ENCODE peak calls at places on chromosomes 1 and 21, in ten cellular contexts. One of them, this sample, is unnamed.

GRCh38 chr1:208834346-208835081 is 590.3 kb upstream of the PLXNA2 start:
- DNase-seq in astrocyte of the spinal cord: peak; percentile 19
- DNase-seq in activated effector memory CD4-positive, alpha-beta T cell treated with Interleukin-2 at 50 U/mL for 16 hours: no peak
- DNase-seq in posterior cingulate gyrus: no peak
- DNase-seq in GM03348: peak; percentile 34
- DNase-seq in colonic mucosa: no peak
- DNase-seq in fibroblast of pulmonary artery: peak; percentile 30
- DNase-seq in GM13977: no peak
- DNase-seq in NCI-H2029 treated with DMSO at 0.1 percent for 48 hours: no peak
- DNase-seq in HT1080: no peak
- DNase-seq in this sample: no peak

GRCh38 chr21:42534361-42534900 is 20.8 kb downstream of the SLC37A1 start:
- DNase-seq in astrocyte of the spinal cord: no peak
- DNase-seq in activated effector memory CD4-positive, alpha-beta T cell treated with Interleukin-2 at 50 U/mL for 16 hours: no peak
- DNase-seq in posterior cingulate gyrus: no peak
- DNase-seq in GM03348: no peak
- DNase-seq in colonic mucosa: no peak
- DNase-seq in fibroblast of pulmonary artery: no peak
- DNase-seq in GM13977: no peak
- DNase-seq in NCI-H2029 treated with DMSO at 0.1 percent for 48 hours: no peak
- DNase-seq in HT1080: peak; percentile 30
- DNase-seq in this sample: no peak

GRCh38 chr1:110554871-110555801 is 36.2 kb upstream of the KCNA10 start:
- DNase-seq in astrocyte of the spinal cord: no peak
- DNase-seq in activated effector memory CD4-positive, alpha-beta T cell treated with Interleukin-2 at 50 U/mL for 16 hours: peak; percentile 38
- DNase-seq in posterior cingulate gyrus: peak; percentile 68
- DNase-seq in GM03348: peak; percentile 68
- DNase-seq in colonic mucosa: peak; percentile 19
- DNase-seq in fibroblast of pulmonary artery: peak; percentile 26
- DNase-seq in GM13977: peak; percentile 76
- DNase-seq in NCI-H2029 treated with DMSO at 0.1 percent for 48 hours: no peak
- DNase-seq in HT1080: no peak
- DNase-seq in this sample: no peak

GRCh38 chr1:182897696-182898095 is 55.3 kb downstream of the SHCBP1L start:
- DNase-seq in astrocyte of the spinal cord: no peak
- DNase-seq in activated effector memory CD4-positive, alpha-beta T cell treated with Interleukin-2 at 50 U/mL for 16 hours: no peak
- DNase-seq in posterior cingulate gyrus: no peak
- DNase-seq in GM03348: no peak
- DNase-seq in colonic mucosa: no peak
- DNase-seq in fibroblast of pulmonary artery: no peak
- DNase-seq in GM13977: no peak
- DNase-seq in NCI-H2029 treated with DMSO at 0.1 percent for 48 hours: no peak
- DNase-seq in HT1080: no peak
- DNase-seq in this sample: no peak

GRCh38 chr1:230350208-230350921 is 75.8 kb downstream of the PGBD5 start:
- DNase-seq in astrocyte of the spinal cord: no peak
- DNase-seq in activated effector memory CD4-positive, alpha-beta T cell treated with Interleukin-2 at 50 U/mL for 16 hours: no peak
- DNase-seq in posterior cingulate gyrus: no peak
- DNase-seq in GM03348: peak; percentile 45
- DNase-seq in colonic mucosa: no peak
- DNase-seq in fibroblast of pulmonary artery: no peak
- DNase-seq in GM13977: no peak
- DNase-seq in NCI-H2029 treated with DMSO at 0.1 percent for 48 hours: no peak
- DNase-seq in HT1080: peak; percentile 69
- DNase-seq in this sample: no peak

GRCh38 chr1:73106931-73107330 is 824.6 kb upstream of the NEGR1 start:
- DNase-seq in astrocyte of the spinal cord: no peak
- DNase-seq in activated effector memory CD4-positive, alpha-beta T cell treated with Interleukin-2 at 50 U/mL for 16 hours: no peak
- DNase-seq in posterior cingulate gyrus: no peak
- DNase-seq in GM03348: no peak
- DNase-seq in colonic mucosa: no peak
- DNase-seq in fibroblast of pulmonary artery: no peak
- DNase-seq in GM13977: no peak
- DNase-seq in NCI-H2029 treated with DMSO at 0.1 percent for 48 hours: no peak
- DNase-seq in HT1080: no peak
- DNase-seq in this sample: no peak

GRCh38 chr1:244989813-244990212 is 125.5 kb upstream of the HNRNPU start:
- DNase-seq in astrocyte of the spinal cord: peak; percentile 17
- DNase-seq in activated effector memory CD4-positive, alpha-beta T cell treated with Interleukin-2 at 50 U/mL for 16 hours: no peak
- DNase-seq in posterior cingulate gyrus: no peak
- DNase-seq in GM03348: peak; percentile 21
- DNase-seq in colonic mucosa: no peak
- DNase-seq in fibroblast of pulmonary artery: peak; percentile 50
- DNase-seq in GM13977: no peak
- DNase-seq in NCI-H2029 treated with DMSO at 0.1 percent for 48 hours: no peak
- DNase-seq in HT1080: peak; percentile 48
- DNase-seq in this sample: no peak

GRCh38 chr1:161226759-161227158 is 899 bp downstream of the TOMM40L start:
- DNase-seq in astrocyte of the spinal cord: no peak
- DNase-seq in activated effector memory CD4-positive, alpha-beta T cell treated with Interleukin-2 at 50 U/mL for 16 hours: no peak
- DNase-seq in posterior cingulate gyrus: no peak
- DNase-seq in GM03348: no peak
- DNase-seq in colonic mucosa: no peak
- DNase-seq in fibroblast of pulmonary artery: no peak
- DNase-seq in GM13977: no peak
- DNase-seq in NCI-H2029 treated with DMSO at 0.1 percent for 48 hours: no peak
- DNase-seq in HT1080: no peak
- DNase-seq in this sample: no peak

GRCh38 chr1:24288479-24288878 is 30.7 kb upstream of the GRHL3 start:
- DNase-seq in astrocyte of the spinal cord: no peak
- DNase-seq in activated effector memory CD4-positive, alpha-beta T cell treated with Interleukin-2 at 50 U/mL for 16 hours: no peak
- DNase-seq in posterior cingulate gyrus: no peak
- DNase-seq in GM03348: no peak
- DNase-seq in colonic mucosa: no peak
- DNase-seq in fibroblast of pulmonary artery: no peak
- DNase-seq in GM13977: no peak
- DNase-seq in NCI-H2029 treated with DMSO at 0.1 percent for 48 hours: no peak
- DNase-seq in HT1080: no peak
- DNase-seq in this sample: no peak

GRCh38 chr1:224273651-224274050 is 56.3 kb downstream of the NVL start:
- DNase-seq in astrocyte of the spinal cord: peak; percentile 61
- DNase-seq in activated effector memory CD4-positive, alpha-beta T cell treated with Interleukin-2 at 50 U/mL for 16 hours: no peak
- DNase-seq in posterior cingulate gyrus: no peak
- DNase-seq in GM03348: no peak
- DNase-seq in colonic mucosa: peak; percentile 52
- DNase-seq in fibroblast of pulmonary artery: peak; percentile 77
- DNase-seq in GM13977: no peak
- DNase-seq in NCI-H2029 treated with DMSO at 0.1 percent for 48 hours: no peak
- DNase-seq in HT1080: peak; percentile 44
- DNase-seq in this sample: no peak

GRCh38 chr1:7478797-7479499 is 292.1 kb upstream of the VAMP3 start:
- DNase-seq in astrocyte of the spinal cord: peak; percentile 88
- DNase-seq in activated effector memory CD4-positive, alpha-beta T cell treated with Interleukin-2 at 50 U/mL for 16 hours: no peak
- DNase-seq in posterior cingulate gyrus: no peak
- DNase-seq in GM03348: peak; percentile 66
- DNase-seq in colonic mucosa: peak; percentile 69
- DNase-seq in fibroblast of pulmonary artery: peak; percentile 93
- DNase-seq in GM13977: peak; percentile 61
- DNase-seq in NCI-H2029 treated with DMSO at 0.1 percent for 48 hours: no peak
- DNase-seq in HT1080: no peak
- DNase-seq in this sample: no peak

GRCh38 chr1:211133393-211133840 is 531 bp downstream of the KCNH1 start:
- DNase-seq in astrocyte of the spinal cord: peak; percentile 18
- DNase-seq in activated effector memory CD4-positive, alpha-beta T cell treated with Interleukin-2 at 50 U/mL for 16 hours: no peak
- DNase-seq in posterior cingulate gyrus: peak; percentile 42
- DNase-seq in GM03348: peak; percentile 36
- DNase-seq in colonic mucosa: no peak
- DNase-seq in fibroblast of pulmonary artery: no peak
- DNase-seq in GM13977: no peak
- DNase-seq in NCI-H2029 treated with DMSO at 0.1 percent for 48 hours: no peak
- DNase-seq in HT1080: peak; percentile 28
- DNase-seq in this sample: no peak

GRCh38 chr1:119470958-119471357 is 36.1 kb upstream of the HSD3B1 start:
- DNase-seq in astrocyte of the spinal cord: no peak
- DNase-seq in activated effector memory CD4-positive, alpha-beta T cell treated with Interleukin-2 at 50 U/mL for 16 hours: no peak
- DNase-seq in posterior cingulate gyrus: no peak
- DNase-seq in GM03348: no peak
- DNase-seq in colonic mucosa: no peak
- DNase-seq in fibroblast of pulmonary artery: no peak
- DNase-seq in GM13977: no peak
- DNase-seq in NCI-H2029 treated with DMSO at 0.1 percent for 48 hours: no peak
- DNase-seq in HT1080: no peak
- DNase-seq in this sample: no peak

GRCh38 chr1:109059026-109059425 is 16.8 kb downstream of the TAF13 start:
- DNase-seq in astrocyte of the spinal cord: no peak
- DNase-seq in activated effector memory CD4-positive, alpha-beta T cell treated with Interleukin-2 at 50 U/mL for 16 hours: no peak
- DNase-seq in posterior cingulate gyrus: no peak
- DNase-seq in GM03348: no peak
- DNase-seq in colonic mucosa: no peak
- DNase-seq in fibroblast of pulmonary artery: no peak
- DNase-seq in GM13977: no peak
- DNase-seq in NCI-H2029 treated with DMSO at 0.1 percent for 48 hours: no peak
- DNase-seq in HT1080: no peak
- DNase-seq in this sample: no peak

GRCh38 chr1:12556368-12556930 is 61.6 kb downstream of the DHRS3 start:
- DNase-seq in astrocyte of the spinal cord: peak; percentile 84
- DNase-seq in activated effector memory CD4-positive, alpha-beta T cell treated with Interleukin-2 at 50 U/mL for 16 hours: no peak
- DNase-seq in posterior cingulate gyrus: no peak
- DNase-seq in GM03348: peak; percentile 89
- DNase-seq in colonic mucosa: no peak
- DNase-seq in fibroblast of pulmonary artery: peak; percentile 87
- DNase-seq in GM13977: no peak
- DNase-seq in NCI-H2029 treated with DMSO at 0.1 percent for 48 hours: no peak
- DNase-seq in HT1080: peak; percentile 28
- DNase-seq in this sample: peak; percentile 54

GRCh38 chr1:94540440-94541174 is 952 bp downstream of the F3 start:
- DNase-seq in astrocyte of the spinal cord: peak; percentile 27
- DNase-seq in activated effector memory CD4-positive, alpha-beta T cell treated with Interleukin-2 at 50 U/mL for 16 hours: no peak
- DNase-seq in posterior cingulate gyrus: no peak
- DNase-seq in GM03348: no peak
- DNase-seq in colonic mucosa: peak; percentile 29
- DNase-seq in fibroblast of pulmonary artery: no peak
- DNase-seq in GM13977: no peak
- DNase-seq in NCI-H2029 treated with DMSO at 0.1 percent for 48 hours: peak; percentile 27
- DNase-seq in HT1080: peak; percentile 32
- DNase-seq in this sample: no peak

GRCh38 chr1:78647238-78647637 is 2.4 kb upstream of the IFI44 start:
- DNase-seq in astrocyte of the spinal cord: no peak
- DNase-seq in activated effector memory CD4-positive, alpha-beta T cell treated with Interleukin-2 at 50 U/mL for 16 hours: no peak
- DNase-seq in posterior cingulate gyrus: no peak
- DNase-seq in GM03348: no peak
- DNase-seq in colonic mucosa: no peak
- DNase-seq in fibroblast of pulmonary artery: no peak
- DNase-seq in GM13977: no peak
- DNase-seq in NCI-H2029 treated with DMSO at 0.1 percent for 48 hours: no peak
- DNase-seq in HT1080: no peak
- DNase-seq in this sample: no peak

GRCh38 chr1:27831568-27832410 is 1.2 kb downstream of the PPP1R8 start:
- DNase-seq in astrocyte of the spinal cord: peak; percentile 8
- DNase-seq in activated effector memory CD4-positive, alpha-beta T cell treated with Interleukin-2 at 50 U/mL for 16 hours: no peak
- DNase-seq in posterior cingulate gyrus: no peak
- DNase-seq in GM03348: no peak
- DNase-seq in colonic mucosa: no peak
- DNase-seq in fibroblast of pulmonary artery: peak; percentile 13
- DNase-seq in GM13977: no peak
- DNase-seq in NCI-H2029 treated with DMSO at 0.1 percent for 48 hours: no peak
- DNase-seq in HT1080: peak; percentile 6
- DNase-seq in this sample: no peak

This sample was measured in chondrocyte.